ENCODE peak calls at places on chromosomes 12 and 14, in nine cellular contexts. T is sigmoid colon, S is astrocyte, Y is IMR-90, H is cardiac muscle cell, V is psoas muscle, K is tibial nerve, Z is heart right ventricle, J is PC-3. M is an unnamed sample.

GRCh38 chr14:101774814-101775213 is 13.3 kb downstream of the PPP2R5C start:
- DNase-seq in T (no peak), S (no peak), Y (no peak), H (no peak), V (no peak), K (no peak), Z (no peak), J (no peak), M (no peak)

GRCh38 chr14:84657866-84658385 is 872.0 kb upstream of the FLRT2 start:
- DNase-seq in T (no peak), S (no peak), Y (no peak), H (peak), V (no peak), K (no peak), Z (no peak), J (no peak), M (no peak)

GRCh38 chr14:96029089-96029650 is 10.0 kb upstream of the C14orf132 start:
- DNase-seq in T (no peak), S (no peak), Y (no peak), H (no peak), V (no peak), K (no peak), Z (no peak), J (no peak), M (no peak)

GRCh38 chr14:56027421-56027820 is 90.8 kb upstream of the PELI2 start:
- DNase-seq in T (no peak), S (no peak), Y (no peak), H (no peak), V (no peak), K (no peak), Z (no peak), J (no peak), M (no peak)

GRCh38 chr12:106301241-106301610 is 1.3 kb upstream of the TCP11L2 start:
- DNase-seq in T (no peak), S (peak), Y (no peak), H (no peak), V (no peak), K (peak), Z (no peak), J (no peak), M (no peak)

GRCh38 chr12:132256646-132257045 is 72.7 kb downstream of the GALNT9 start:
- DNase-seq in T (no peak), S (no peak), Y (no peak), H (no peak), V (no peak), K (no peak), Z (no peak), J (no peak), M (peak)

GRCh38 chr14:68784298-68784910 is 8.5 kb downstream of the ZFP36L1 start:
- DNase-seq in T (peak), S (no peak), Y (no peak), H (no peak), V (no peak), K (no peak), Z (no peak), J (peak), M (no peak)

GRCh38 chr12:101686176-101686575 is 11.3 kb upstream of the CHPT1 start:
- DNase-seq in T (no peak), S (no peak), Y (no peak), H (no peak), V (no peak), K (no peak), Z (peak), J (no peak), M (no peak)

GRCh38 chr14:104883681-104884361 is 18.8 kb downstream of the CEP170B start:
- DNase-seq in T (no peak), S (no peak), Y (no peak), H (no peak), V (peak), K (no peak), Z (no peak), J (no peak), M (no peak)

GRCh38 chr14:64704743-64705405 is 650 bp downstream of the PLEKHG3 start:
- DNase-seq in T (peak), S (no peak), Y (peak), H (peak), V (peak), K (no peak), Z (no peak), J (no peak), M (peak)

GRCh38 chr14:99668307-99668997 is 15.6 kb upstream of the CYP46A1 start:
- DNase-seq in T (no peak), S (no peak), Y (no peak), H (no peak), V (no peak), K (no peak), Z (no peak), J (no peak), M (no peak)

GRCh38 chr14:97838986-97839385 is 1041.8 kb downstream of the VRK1 start:
- DNase-seq in T (no peak), S (no peak), Y (no peak), H (no peak), V (no peak), K (no peak), Z (no peak), J (no peak), M (no peak)

GRCh38 chr12:57341275-57341990 is 89.4 kb downstream of the R3HDM2 start:
- DNase-seq in T (no peak), S (peak), Y (peak), H (peak), V (no peak), K (no peak), Z (peak), J (no peak), M (no peak)

GRCh38 chr14:50813544-50813863 is 17.5 kb downstream of the NIN start:
- DNase-seq in T (no peak), S (no peak), Y (no peak), H (no peak), V (no peak), K (no peak), Z (no peak), J (no peak), M (no peak)

GRCh38 chr12:13094349-13094748 is 9.1 kb downstream of the GSG1 start:
- DNase-seq in T (no peak), S (peak), Y (peak), H (no peak), V (no peak), K (no peak), Z (no peak), J (peak), M (no peak)

GRCh38 chr12:29889737-29890136 is 106.0 kb upstream of the TMTC1 start:
- DNase-seq in T (peak), S (peak), Y (peak), H (peak), V (peak), K (peak), Z (peak), J (peak), M (no peak)

GRCh38 chr14:64676410-64677008 is 27.7 kb upstream of the PLEKHG3 start:
- DNase-seq in T (no peak), S (no peak), Y (no peak), H (no peak), V (no peak), K (no peak), Z (no peak), J (no peak), M (no peak)

GRCh38 chr14:22865424-22866215 is 5.9 kb upstream of the LRP10 start:
- DNase-seq in T (no peak), S (no peak), Y (no peak), H (no peak), V (no peak), K (no peak), Z (no peak), J (no peak), M (no peak)

DNA sequence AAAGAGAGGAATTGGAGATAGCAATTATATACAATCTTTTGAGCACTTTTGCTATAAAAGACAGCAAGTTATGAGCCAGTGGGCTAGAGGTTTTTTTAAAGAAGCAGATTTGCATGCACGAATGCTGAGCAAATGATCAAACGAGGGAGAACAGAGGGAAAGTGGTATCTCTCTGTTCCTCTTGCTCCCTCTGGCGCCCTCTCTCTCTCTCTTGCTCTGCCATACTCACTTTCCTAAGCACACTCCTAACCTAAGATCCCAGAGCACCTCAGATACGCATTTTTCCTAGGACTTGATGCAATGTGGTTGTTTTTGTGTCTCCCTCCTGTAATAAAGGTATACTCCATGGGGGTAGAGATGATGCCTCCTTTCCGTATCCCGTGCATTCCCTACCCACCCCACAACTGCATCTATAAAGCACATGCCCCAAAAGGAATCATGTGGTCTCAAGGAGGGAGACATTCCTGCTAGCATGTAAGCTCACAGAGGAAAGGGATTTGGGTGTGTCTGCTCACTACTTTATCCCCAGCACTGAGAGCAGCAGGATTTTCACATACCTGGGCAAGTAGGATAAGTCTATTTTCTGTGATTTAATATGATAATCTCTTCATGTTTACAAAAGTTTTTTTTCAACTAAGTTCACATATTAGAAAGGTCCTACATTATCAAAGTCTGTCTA is 270.2 kb downstream of the SSPN start:
- DNase-seq in T (no peak), S (peak), Y (no peak), H (no peak), V (no peak), K (no peak), Z (no peak), J (peak), M (no peak)
- TF ChIP-seq CTCF in T (no peak), S (no peak), Y (no peak), H (peak), V (no peak), K (peak), Z (no peak), J (peak), M (no peak)

DNA sequence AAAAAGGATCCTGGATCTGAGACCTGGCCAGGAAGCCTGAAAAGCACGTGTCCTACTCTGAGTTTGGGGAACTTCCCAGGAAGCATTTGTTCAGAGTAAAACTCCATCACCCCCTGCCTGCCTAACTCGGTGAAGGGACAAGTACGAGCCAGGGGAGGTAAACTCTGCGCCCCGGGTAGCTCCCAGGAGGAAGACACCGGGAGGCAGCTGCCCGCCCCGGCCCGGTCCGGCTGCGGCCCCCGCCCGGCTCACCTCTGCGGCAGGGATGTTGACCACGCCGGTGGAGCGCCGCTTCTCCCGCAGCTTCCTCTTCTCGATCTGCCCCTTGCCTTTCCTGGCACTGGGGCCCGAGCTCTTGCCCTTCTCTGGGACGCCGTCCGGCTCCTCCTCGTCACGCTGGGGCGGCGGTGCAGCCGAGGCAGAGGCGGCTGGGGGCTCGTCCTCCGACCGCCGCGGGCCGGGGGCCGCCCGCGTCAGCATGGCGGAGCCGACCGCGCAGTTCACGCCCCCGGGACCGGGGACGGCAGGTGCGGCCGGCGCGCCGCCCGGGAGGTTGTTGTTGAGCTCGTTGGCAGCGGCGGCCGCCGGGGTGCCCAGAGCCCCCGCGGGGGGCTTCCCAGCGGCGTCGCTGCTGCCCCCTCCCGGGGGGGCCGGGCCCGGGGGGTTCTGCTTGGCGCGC is 1.1 kb downstream of the PAWR start:
- DNase-seq in T (no peak), S (no peak), Y (peak), H (peak), V (peak), K (peak), Z (peak), J (peak), M (peak)
- H3K27ac ChIP-seq in T (peak), S (peak), Y (peak), H (peak), V (peak), K (peak), Z (no peak), J (peak), M (peak)

GRCh38 chr12:49538740-49539403 is at the start of gene KCNH3:
- DNase-seq in T (peak), S (peak), Y (peak), H (peak), V (peak), K (peak), Z (peak), J (peak), M (peak)

GRCh38 chr12:49536526-49537195 is 2.2 kb upstream of the KCNH3 start:
- DNase-seq in T (peak), S (no peak), Y (no peak), H (no peak), V (no peak), K (no peak), Z (no peak), J (no peak), M (no peak)

GRCh38 chr12:49539406-49540228 is 787 bp downstream of the KCNH3 start:
- DNase-seq in T (peak), S (no peak), Y (no peak), H (no peak), V (no peak), K (no peak), Z (no peak), J (no peak), M (peak)

GRCh38 chr12:49537231-49537708 is 1.6 kb upstream of the KCNH3 start:
- DNase-seq in T (no peak), S (no peak), Y (no peak), H (no peak), V (no peak), K (no peak), Z (no peak), J (no peak), M (no peak)

DNA sequence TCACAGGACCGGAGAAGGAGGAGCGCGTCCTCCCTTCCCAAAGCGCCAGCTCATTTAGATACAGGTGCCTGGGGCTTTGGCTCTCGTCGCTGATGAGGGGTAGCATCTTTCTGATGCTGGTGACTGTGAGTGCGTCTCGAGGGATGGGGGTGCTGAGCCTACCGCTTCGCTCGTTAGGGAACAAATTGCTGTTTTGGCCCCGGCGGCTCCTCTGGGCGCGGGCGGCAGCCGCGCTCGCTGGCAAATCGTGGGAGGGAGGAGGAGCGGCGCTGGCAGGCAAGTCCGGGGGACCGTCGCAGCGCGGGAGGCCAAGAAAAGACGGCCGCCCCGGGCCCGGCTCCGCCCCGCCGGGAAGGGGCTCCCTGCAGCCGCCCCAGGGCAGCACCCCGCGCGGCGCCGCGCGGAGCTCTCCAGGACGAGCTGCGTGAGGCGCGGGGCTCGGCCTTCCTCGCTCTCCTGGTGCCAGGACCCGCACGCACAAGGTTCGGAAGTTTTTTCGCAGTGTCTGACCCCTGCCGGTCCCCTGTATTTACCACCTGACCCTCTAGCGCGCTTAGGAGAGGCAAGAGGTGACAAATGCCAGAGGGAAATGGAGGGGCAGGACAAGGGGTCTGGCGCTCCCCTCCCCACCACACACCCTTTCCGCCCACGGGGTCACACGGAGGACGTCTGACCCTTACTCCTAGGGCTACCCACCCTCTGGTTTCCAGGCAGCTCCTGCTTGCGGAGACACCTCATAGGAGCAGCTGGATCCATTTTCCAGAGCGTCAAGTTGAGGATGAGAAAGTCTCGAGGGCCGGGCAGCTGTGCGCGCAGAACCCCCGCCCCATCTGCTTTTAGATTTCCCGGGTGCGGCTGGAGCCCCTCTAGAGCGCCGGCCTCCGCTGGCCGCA is 875 bp upstream of the KCNH3 start:
- DNase-seq in T (peak), S (no peak), Y (no peak), H (peak), V (no peak), K (no peak), Z (no peak), J (peak), M (no peak)
- TF ChIP-seq CTCF in T (no peak), S (no peak), Y (no peak), H (no peak), V (no peak), K (no peak), Z (no peak), J (no peak), M (no peak)

GRCh38 chr12:47990351-47991105 is 13.7 kb downstream of the COL2A1 start:
- DNase-seq in T (peak), S (no peak), Y (peak), H (no peak), V (no peak), K (no peak), Z (no peak), J (no peak), M (no peak)
- H3K27ac ChIP-seq in T (no peak), S (no peak), Y (no peak), H (no peak), V (no peak), K (no peak), Z (no peak), J (no peak), M (no peak)

DNA sequence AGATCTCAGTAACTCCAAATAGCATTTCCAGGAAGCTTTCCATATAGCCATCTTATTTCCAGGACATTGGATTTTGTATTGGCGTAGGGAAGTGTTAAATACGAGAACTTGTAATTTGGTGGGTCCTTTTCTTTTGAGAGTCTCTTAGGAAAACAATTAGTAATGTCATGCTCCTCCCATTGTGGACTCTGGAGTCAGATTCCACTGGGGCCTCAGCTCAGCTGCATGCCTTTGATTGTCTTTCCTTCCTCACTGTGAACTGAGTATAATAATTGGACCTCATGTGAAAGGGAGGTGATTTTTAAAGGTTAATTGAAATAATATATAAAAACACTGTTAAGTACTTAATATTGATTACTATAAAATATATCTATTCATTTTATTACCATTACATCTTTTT is 462.6 kb downstream of the NPAS3 start:
- DNase-seq in T (no peak), S (peak), Y (no peak), H (no peak), V (no peak), K (no peak), Z (no peak), J (peak), M (no peak)
- TF ChIP-seq CTCF in T (no peak), S (no peak), Y (no peak), H (no peak), V (no peak), K (no peak), Z (no peak), J (no peak), M (no peak)

GRCh38 chr12:131251336-131252101 is 297.8 kb downstream of the ADGRD1 start:
- DNase-seq in T (no peak), S (no peak), Y (no peak), H (no peak), V (no peak), K (no peak), Z (no peak), J (no peak), M (no peak)

GRCh38 chr12:131250028-131250950 is 296.6 kb downstream of the ADGRD1 start:
- DNase-seq in T (peak), S (no peak), Y (no peak), H (no peak), V (peak), K (peak), Z (no peak), J (no peak), M (no peak)

GRCh38 chr12:131253376-131254026 is 299.8 kb downstream of the ADGRD1 start:
- DNase-seq in T (no peak), S (no peak), Y (no peak), H (no peak), V (no peak), K (no peak), Z (no peak), J (no peak), M (no peak)

GRCh38 chr12:131249291-131250027 is 295.8 kb downstream of the ADGRD1 start:
- DNase-seq in T (peak), S (no peak), Y (no peak), H (no peak), V (peak), K (peak), Z (no peak), J (no peak), M (no peak)

DNA sequence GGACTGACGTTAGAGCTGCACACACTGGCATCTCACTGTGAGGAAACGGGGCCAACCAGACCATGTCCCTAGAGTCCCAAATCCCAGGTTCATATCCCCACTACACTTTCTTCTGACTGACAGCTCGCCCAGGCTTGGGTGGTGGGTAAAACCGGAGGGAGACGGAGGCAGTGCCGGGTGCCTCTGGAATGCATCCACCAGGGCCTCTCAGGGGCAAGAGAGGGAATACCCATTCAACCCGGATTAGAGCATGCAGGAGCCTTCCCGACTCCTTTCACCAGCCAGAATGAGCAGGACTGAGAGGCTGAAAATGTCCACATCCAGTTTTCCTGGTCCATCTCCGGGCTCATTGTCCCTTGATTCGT is 297.2 kb downstream of the ADGRD1 start:
- DNase-seq in T (no peak), S (no peak), Y (no peak), H (no peak), V (no peak), K (no peak), Z (no peak), J (no peak), M (no peak)
- H3K27ac ChIP-seq in T (no peak), S (no peak), Y (no peak), H (no peak), V (no peak), K (no peak), Z (no peak), J (no peak), M (no peak)

DNA sequence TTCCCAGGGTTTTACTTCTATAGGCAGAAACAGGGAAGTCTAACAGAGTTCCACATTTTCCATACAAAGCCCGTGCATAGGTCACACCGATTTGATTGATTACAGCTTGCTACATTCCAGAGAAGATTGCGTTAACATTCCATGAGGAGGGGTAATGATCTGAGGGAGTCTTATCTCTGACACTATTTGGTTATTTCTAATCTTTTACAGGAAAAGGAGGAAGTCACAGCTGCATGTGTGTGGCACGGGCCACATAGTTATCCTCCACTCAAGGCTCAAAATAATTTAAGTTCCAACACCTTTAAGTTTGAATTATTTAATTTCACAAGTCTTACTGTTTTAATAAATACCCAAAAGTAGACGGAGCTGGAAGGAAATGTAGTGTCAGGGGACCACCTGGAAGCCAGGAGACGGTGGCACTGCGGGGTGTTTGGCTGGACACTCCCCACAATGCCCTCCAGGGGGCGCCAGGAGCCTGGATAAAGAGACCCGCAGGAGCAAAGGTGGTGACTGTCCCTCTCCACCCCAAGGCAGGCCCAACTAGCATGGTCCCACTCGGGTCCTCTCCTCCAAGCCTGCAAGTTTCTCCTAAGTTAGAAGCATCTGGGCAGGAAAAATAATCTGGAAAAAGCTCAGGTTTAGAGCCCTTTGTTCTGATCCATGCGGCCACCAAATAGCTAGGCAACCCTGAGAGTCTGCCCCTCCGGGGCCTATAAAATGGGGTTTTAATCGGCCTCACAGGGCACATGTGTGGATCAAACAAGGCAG is 20.2 kb downstream of the KRT8 start:
- DNase-seq in T (peak), S (no peak), Y (peak), H (peak), V (peak), K (peak), Z (peak), J (peak), M (peak)
- TF ChIP-seq CTCF in T (peak), S (peak), Y (peak), H (peak), V (peak), K (peak), Z (peak), J (peak), M (peak)